ENCODE peak calls at places on chromosomes 5 and 9, in six cellular contexts. D is activated gamma-delta T cell treated with anti-CD3 and anti-CD28 coated beads, Interleukin-2, amount 50 U/mL, for 16 hours; Y is activated T-helper 1 cell treated with Interleukin-2 at 50 U/mL for 16 hours; S is activated naive CD4-positive, alpha-beta T cell treated with anti-CD3 and anti-CD28 coated beads, Interleukin-2, amount 10 ng/mL, durations not matched to agents 7 days and 5 days; G is ELR; R is NCI-H524. W is an unnamed sample.

GRCh38 chr9:126320158-126320922 is 6.3 kb upstream of the MVB12B start:
- DNase-seq in G (no peak), R (no peak), S (no peak), D (no peak), Y (no peak), W (no peak)

GRCh38 chr9:118522093-118523028 is 818.2 kb downstream of the TLR4 start:
- DNase-seq in Y (no peak), D (no peak), G (peak), R (peak), S (peak), W (no peak)

GRCh38 chr9:106861585-106862114 is 1.3 kb upstream of the ZNF462 start:
- DNase-seq in Y (no peak), S (no peak), R (peak), G (no peak), D (no peak), W (no peak)

GRCh38 chr5:74408150-74409043 is 232.1 kb downstream of the ENC1 start:
- DNase-seq in G (no peak), R (no peak), S (no peak), Y (no peak), D (no peak), W (no peak)

GRCh38 chr9:99266136-99267023 is 44.3 kb downstream of the SEC61B start:
- DNase-seq in R (peak), Y (peak), D (peak), G (peak), S (peak), W (peak)

GRCh38 chr9:70954126-70954525 is 167.3 kb downstream of the TRPM3 start:
- DNase-seq in D (no peak), R (no peak), S (no peak), Y (no peak), G (peak), W (no peak)

GRCh38 chr5:142235050-142235797 is 89.6 kb downstream of the SPRY4 start:
- DNase-seq in D (no peak), S (no peak), R (peak), Y (no peak), G (peak), W (no peak)

GRCh38 chr5:139897982-139898381 is 102.4 kb downstream of the PSD2 start:
- DNase-seq in Y (no peak), R (no peak), S (no peak), D (no peak), G (no peak), W (no peak)

GRCh38 chr5:5270958-5271605 is 131.0 kb downstream of the ADAMTS16 start:
- DNase-seq in Y (no peak), S (no peak), G (peak), D (no peak), R (peak), W (no peak)

GRCh38 chr5:140576776-140577201 is 12.2 kb downstream of the SLC35A4 start:
- DNase-seq in Y (no peak), R (no peak), D (no peak), S (no peak), G (no peak), W (no peak)

GRCh38 chr9:125043148-125043547 is 100.2 kb downstream of the SCAI start:
- DNase-seq in S (no peak), G (no peak), D (no peak), Y (no peak), R (no peak), W (no peak)